ENCODE peak calls at places on chromosomes 12 and 14, in seven cellular contexts. One of them, this sample, is unnamed.

GRCh38 chr12:9372202-9372601 is 164.0 kb upstream of the PZP start:
- DNase-seq in activated CD4-positive, CD25-positive, alpha-beta regulatory T cell: no peak
- DNase-seq in NCI-H1436: no peak
- DNase-seq in pancreas: no peak
- DNase-seq in hippocampal formation: no peak
- DNase-seq in naive thymus-derived CD8-positive, alpha-beta T cell: no peak
- DNase-seq in MM.1S: no peak
- DNase-seq in this sample: no peak

GRCh38 chr12:116381744-116382455 is 104.4 kb upstream of the MED13L start:
- DNase-seq in activated CD4-positive, CD25-positive, alpha-beta regulatory T cell: no peak
- DNase-seq in NCI-H1436: no peak
- DNase-seq in pancreas: no peak
- DNase-seq in hippocampal formation: no peak
- DNase-seq in naive thymus-derived CD8-positive, alpha-beta T cell: no peak
- DNase-seq in MM.1S: no peak
- DNase-seq in this sample: no peak

GRCh38 chr12:101967506-101967905 is 90.1 kb downstream of the DRAM1 start:
- DNase-seq in activated CD4-positive, CD25-positive, alpha-beta regulatory T cell: no peak
- DNase-seq in NCI-H1436: no peak
- DNase-seq in pancreas: no peak
- DNase-seq in hippocampal formation: no peak
- DNase-seq in naive thymus-derived CD8-positive, alpha-beta T cell: peak; percentile 21
- DNase-seq in MM.1S: no peak
- DNase-seq in this sample: no peak

GRCh38 chr12:89062996-89063395 is 289.3 kb downstream of the DUSP6 start:
- DNase-seq in activated CD4-positive, CD25-positive, alpha-beta regulatory T cell: no peak
- DNase-seq in NCI-H1436: no peak
- DNase-seq in pancreas: no peak
- DNase-seq in hippocampal formation: no peak
- DNase-seq in naive thymus-derived CD8-positive, alpha-beta T cell: no peak
- DNase-seq in MM.1S: no peak
- DNase-seq in this sample: no peak

GRCh38 chr14:91038439-91038838 is 22.0 kb downstream of the RPS6KA5 start:
- DNase-seq in activated CD4-positive, CD25-positive, alpha-beta regulatory T cell: no peak
- DNase-seq in NCI-H1436: no peak
- DNase-seq in pancreas: no peak
- DNase-seq in hippocampal formation: no peak
- DNase-seq in naive thymus-derived CD8-positive, alpha-beta T cell: no peak
- DNase-seq in MM.1S: no peak
- DNase-seq in this sample: no peak

GRCh38 chr14:90132821-90133570 is 71.2 kb downstream of the KCNK13 start:
- DNase-seq in activated CD4-positive, CD25-positive, alpha-beta regulatory T cell: no peak
- DNase-seq in NCI-H1436: no peak
- DNase-seq in pancreas: no peak
- DNase-seq in hippocampal formation: no peak
- DNase-seq in naive thymus-derived CD8-positive, alpha-beta T cell: no peak
- DNase-seq in MM.1S: no peak
- DNase-seq in this sample: no peak

GRCh38 chr12:125356111-125356510 is 290.9 kb downstream of the AACS start:
- DNase-seq in activated CD4-positive, CD25-positive, alpha-beta regulatory T cell: no peak
- DNase-seq in NCI-H1436: no peak
- DNase-seq in pancreas: no peak
- DNase-seq in hippocampal formation: no peak
- DNase-seq in naive thymus-derived CD8-positive, alpha-beta T cell: no peak
- DNase-seq in MM.1S: no peak
- DNase-seq in this sample: no peak

GRCh38 chr14:60653388-60653690 is 4.1 kb upstream of the SIX1 start:
- DNase-seq in activated CD4-positive, CD25-positive, alpha-beta regulatory T cell: no peak
- DNase-seq in NCI-H1436: no peak
- DNase-seq in pancreas: peak; percentile 47
- DNase-seq in hippocampal formation: no peak
- DNase-seq in naive thymus-derived CD8-positive, alpha-beta T cell: no peak
- DNase-seq in MM.1S: no peak
- DNase-seq in this sample: no peak

GRCh38 chr12:108400060-108400459 is 60.9 kb upstream of the CMKLR1 start:
- DNase-seq in activated CD4-positive, CD25-positive, alpha-beta regulatory T cell: no peak
- DNase-seq in NCI-H1436: no peak
- DNase-seq in pancreas: no peak
- DNase-seq in hippocampal formation: no peak
- DNase-seq in naive thymus-derived CD8-positive, alpha-beta T cell: no peak
- DNase-seq in MM.1S: no peak
- DNase-seq in this sample: no peak

GRCh38 chr14:98240396-98240795 is 1031.6 kb downstream of the BCL11B start:
- DNase-seq in activated CD4-positive, CD25-positive, alpha-beta regulatory T cell: no peak
- DNase-seq in NCI-H1436: no peak
- DNase-seq in pancreas: no peak
- DNase-seq in hippocampal formation: no peak
- DNase-seq in naive thymus-derived CD8-positive, alpha-beta T cell: no peak
- DNase-seq in MM.1S: no peak
- DNase-seq in this sample: no peak

GRCh38 chr12:21697829-21698630 is 40.4 kb upstream of the LDHB start:
- DNase-seq in activated CD4-positive, CD25-positive, alpha-beta regulatory T cell: no peak
- DNase-seq in NCI-H1436: peak; percentile 14
- DNase-seq in pancreas: no peak
- DNase-seq in hippocampal formation: no peak
- DNase-seq in naive thymus-derived CD8-positive, alpha-beta T cell: no peak
- DNase-seq in MM.1S: peak; percentile 28
- DNase-seq in this sample: no peak

GRCh38 chr12:71057330-71057729 is 100.5 kb downstream of the TSPAN8 start:
- DNase-seq in activated CD4-positive, CD25-positive, alpha-beta regulatory T cell: no peak
- DNase-seq in NCI-H1436: no peak
- DNase-seq in pancreas: no peak
- DNase-seq in hippocampal formation: no peak
- DNase-seq in naive thymus-derived CD8-positive, alpha-beta T cell: no peak
- DNase-seq in MM.1S: no peak
- DNase-seq in this sample: no peak

GRCh38 chr12:75483411-75483810 is 2.9 kb downstream of the GLIPR1 start:
- DNase-seq in activated CD4-positive, CD25-positive, alpha-beta regulatory T cell: no peak
- DNase-seq in NCI-H1436: no peak
- DNase-seq in pancreas: no peak
- DNase-seq in hippocampal formation: no peak
- DNase-seq in naive thymus-derived CD8-positive, alpha-beta T cell: no peak
- DNase-seq in MM.1S: no peak
- DNase-seq in this sample: no peak

GRCh38 chr12:47277972-47278448 is 198.3 kb upstream of the AMIGO2 start:
- DNase-seq in activated CD4-positive, CD25-positive, alpha-beta regulatory T cell: no peak
- DNase-seq in NCI-H1436: no peak
- DNase-seq in pancreas: no peak
- DNase-seq in hippocampal formation: no peak
- DNase-seq in naive thymus-derived CD8-positive, alpha-beta T cell: no peak
- DNase-seq in MM.1S: no peak
- DNase-seq in this sample: no peak

GRCh38 chr12:39236994-39237393 is 205.9 kb downstream of the KIF21A start:
- DNase-seq in activated CD4-positive, CD25-positive, alpha-beta regulatory T cell: no peak
- DNase-seq in NCI-H1436: no peak
- DNase-seq in pancreas: no peak
- DNase-seq in hippocampal formation: no peak
- DNase-seq in naive thymus-derived CD8-positive, alpha-beta T cell: no peak
- DNase-seq in MM.1S: no peak
- DNase-seq in this sample: no peak

GRCh38 chr14:81449114-81449513 is 49.0 kb upstream of the STON2 start:
- DNase-seq in activated CD4-positive, CD25-positive, alpha-beta regulatory T cell: no peak
- DNase-seq in NCI-H1436: no peak
- DNase-seq in pancreas: no peak
- DNase-seq in hippocampal formation: no peak
- DNase-seq in naive thymus-derived CD8-positive, alpha-beta T cell: no peak
- DNase-seq in MM.1S: no peak
- DNase-seq in this sample: no peak

GRCh38 chr14:68636597-68636996 is 156.3 kb downstream of the ZFP36L1 start:
- DNase-seq in activated CD4-positive, CD25-positive, alpha-beta regulatory T cell: no peak
- DNase-seq in NCI-H1436: no peak
- DNase-seq in pancreas: no peak
- DNase-seq in hippocampal formation: no peak
- DNase-seq in naive thymus-derived CD8-positive, alpha-beta T cell: no peak
- DNase-seq in MM.1S: no peak
- DNase-seq in this sample: peak; percentile 37

GRCh38 chr14:32330356-32331226 is 1.5 kb downstream of the AKAP6 start:
- DNase-seq in activated CD4-positive, CD25-positive, alpha-beta regulatory T cell: no peak
- DNase-seq in NCI-H1436: peak; percentile 24
- DNase-seq in pancreas: no peak
- DNase-seq in hippocampal formation: no peak
- DNase-seq in naive thymus-derived CD8-positive, alpha-beta T cell: no peak
- DNase-seq in MM.1S: no peak
- DNase-seq in this sample: no peak

GRCh38 chr12:576613-577110 is 86.6 kb downstream of the NINJ2 start:
- DNase-seq in activated CD4-positive, CD25-positive, alpha-beta regulatory T cell: no peak
- DNase-seq in NCI-H1436: no peak
- DNase-seq in pancreas: no peak
- DNase-seq in hippocampal formation: no peak
- DNase-seq in naive thymus-derived CD8-positive, alpha-beta T cell: no peak
- DNase-seq in MM.1S: no peak
- DNase-seq in this sample: no peak

GRCh38 chr14:50855558-50855957 is 16.3 kb upstream of the ABHD12B start:
- DNase-seq in activated CD4-positive, CD25-positive, alpha-beta regulatory T cell: no peak
- DNase-seq in NCI-H1436: no peak
- DNase-seq in pancreas: no peak
- DNase-seq in hippocampal formation: no peak
- DNase-seq in naive thymus-derived CD8-positive, alpha-beta T cell: no peak
- DNase-seq in MM.1S: no peak
- DNase-seq in this sample: no peak

GRCh38 chr14:104574536-104574935 is 5.0 kb upstream of the C14orf180 start:
- DNase-seq in activated CD4-positive, CD25-positive, alpha-beta regulatory T cell: no peak
- DNase-seq in NCI-H1436: no peak
- DNase-seq in pancreas: no peak
- DNase-seq in hippocampal formation: no peak
- DNase-seq in naive thymus-derived CD8-positive, alpha-beta T cell: no peak
- DNase-seq in MM.1S: no peak
- DNase-seq in this sample: no peak

GRCh38 chr14:73188501-73188903 is 48.8 kb upstream of the PAPLN start:
- DNase-seq in activated CD4-positive, CD25-positive, alpha-beta regulatory T cell: no peak
- DNase-seq in NCI-H1436: no peak
- DNase-seq in pancreas: no peak
- DNase-seq in hippocampal formation: no peak
- DNase-seq in naive thymus-derived CD8-positive, alpha-beta T cell: no peak
- DNase-seq in MM.1S: no peak
- DNase-seq in this sample: no peak

GRCh38 chr14:30440986-30441385 is 118.0 kb upstream of the G2E3 start:
- DNase-seq in activated CD4-positive, CD25-positive, alpha-beta regulatory T cell: no peak
- DNase-seq in NCI-H1436: no peak
- DNase-seq in pancreas: no peak
- DNase-seq in hippocampal formation: no peak
- DNase-seq in naive thymus-derived CD8-positive, alpha-beta T cell: no peak
- DNase-seq in MM.1S: no peak
- DNase-seq in this sample: no peak

GRCh38 chr12:25715147-25715546 is 162.1 kb upstream of the LMNTD1 start:
- DNase-seq in activated CD4-positive, CD25-positive, alpha-beta regulatory T cell: no peak
- DNase-seq in NCI-H1436: no peak
- DNase-seq in pancreas: no peak
- DNase-seq in hippocampal formation: no peak
- DNase-seq in naive thymus-derived CD8-positive, alpha-beta T cell: no peak
- DNase-seq in MM.1S: no peak
- DNase-seq in this sample: no peak

GRCh38 chr12:79555006-79555925 is 135.5 kb downstream of the PAWR start:
- DNase-seq in activated CD4-positive, CD25-positive, alpha-beta regulatory T cell: no peak
- DNase-seq in NCI-H1436: no peak
- DNase-seq in pancreas: no peak
- DNase-seq in hippocampal formation: no peak
- DNase-seq in naive thymus-derived CD8-positive, alpha-beta T cell: no peak
- DNase-seq in MM.1S: no peak
- DNase-seq in this sample: no peak

GRCh38 chr12:44403185-44403584 is 472.9 kb downstream of the NELL2 start:
- DNase-seq in activated CD4-positive, CD25-positive, alpha-beta regulatory T cell: no peak
- DNase-seq in NCI-H1436: no peak
- DNase-seq in pancreas: no peak
- DNase-seq in hippocampal formation: no peak
- DNase-seq in naive thymus-derived CD8-positive, alpha-beta T cell: no peak
- DNase-seq in MM.1S: no peak
- DNase-seq in this sample: no peak